ENCODE peak calls at places on chromosomes 11 and 22, in seven cellular contexts. L is HFF-Myc; N is stimulated activated naive B cell treated with anti-CD40 and anti-IgM and Interleukin-4, amounts not matched to agents 10 μg/mL and 1 μg/mL and 100 μg/mL, for 72 hours; O is iris pigment epithelial cell; G is GM19239; T is brain microvascular endothelial cell; V is AG09319. E is an unnamed sample.

GRCh38 chr22:33002035-33002434 is 56.1 kb downstream of the SYN3 start:
- DNase-seq in N (no peak), T (no peak), G (no peak), O (no peak), V (no peak), L (no peak), E (no peak)

GRCh38 chr22:24037851-24038765 is 27.0 kb downstream of the CABIN1 start:
- DNase-seq in N (no peak), T (no peak), V (no peak), G (no peak), L (no peak), O (peak; percentile 68), E (no peak)

GRCh38 chr11:10770626-10771254 is 19.7 kb downstream of the CTR9 start:
- DNase-seq in L (peak; percentile 19), T (peak; percentile 50), O (peak; percentile 54), N (no peak), G (no peak), V (peak; percentile 12), E (peak; percentile 63)

GRCh38 chr22:42895087-42895486 is 38.0 kb upstream of the ARFGAP3 start:
- DNase-seq in T (no peak), V (no peak), O (no peak), L (no peak), N (peak; percentile 52), G (peak; percentile 37), E (no peak)

GRCh38 chr11:70192666-70193410 is 10.3 kb upstream of the FADD start:
- DNase-seq in V (no peak), L (no peak), T (no peak), G (no peak), N (no peak), O (no peak), E (no peak)

GRCh38 chr11:68932358-68932757 is 28.7 kb downstream of the IGHMBP2 start:
- DNase-seq in V (no peak), T (no peak), N (no peak), G (no peak), L (no peak), O (no peak), E (no peak)

GRCh38 chr11:78291754-78292108 is 103.0 kb downstream of the USP35 start:
- DNase-seq in O (no peak), L (no peak), V (no peak), G (no peak), N (no peak), T (no peak), E (no peak)

GRCh38 chr11:12693485-12694181 is 19.4 kb downstream of the TEAD1 start:
- DNase-seq in T (peak; percentile 93), O (peak; percentile 99), N (no peak), V (peak; percentile 92), G (no peak), L (peak; percentile 98), E (peak; percentile 54)

GRCh38 chr11:1305063-1305495 is 4.4 kb downstream of the TOLLIP start:
- DNase-seq in L (no peak), N (no peak), G (no peak), O (no peak), V (no peak), T (no peak), E (no peak)

GRCh38 chr11:103584021-103584420 is 452.4 kb upstream of the DDI1 start:
- DNase-seq in V (no peak), L (no peak), N (no peak), O (no peak), G (no peak), T (no peak), E (peak; percentile 86)

GRCh38 chr11:134577801-134578200 is 165.8 kb upstream of the B3GAT1 start:
- DNase-seq in L (no peak), O (no peak), V (no peak), G (no peak), T (no peak), N (no peak), E (no peak)

GRCh38 chr11:130765369-130765768 is 150.9 kb downstream of the SNX19 start:
- DNase-seq in O (no peak), L (no peak), N (no peak), T (no peak), V (no peak), G (no peak), E (no peak)

E was measured in mesendoderm.